ENCODE peak calls at places on chromosomes 12 and 14, in seven cellular contexts. V, B, I, J, Q, Z and A are unnamed samples. For H3K27me3 and H3K4me1, the result is how much of the 10 kb centered on the place peaks cover.

GRCh38 chr14:64410084-64410774 is 22.1 kb downstream of the MTHFD1 start:
- DNase-seq in V (no peak), B (no peak), I (peak), J (no peak), Q (no peak), Z (no peak), A (no peak)

GRCh38 chr12:115103884-115104883 is 420.2 kb upstream of the TBX3 start:
- DNase-seq in V (no peak), B (no peak), I (peak), J (no peak), Q (no peak), Z (peak), A (no peak)

GRCh38 chr12:112822056-112822455 is 30.5 kb downstream of the RPH3A start:
- DNase-seq in V (peak), B (no peak), I (no peak), J (no peak), Q (no peak), Z (no peak), A (no peak)

GRCh38 chr14:31677630-31678029 is 116.4 kb downstream of the NUBPL start:
- DNase-seq in V (no peak), B (no peak), I (no peak), J (no peak), Q (no peak), Z (no peak), A (no peak)

GRCh38 chr12:68455676-68456345 is 123.6 kb upstream of the MDM1 start:
- DNase-seq in V (peak), B (no peak), I (peak), J (no peak), Q (no peak), Z (no peak), A (peak)

GRCh38 chr12:47636908-47637780 is 68.7 kb downstream of the RPAP3 start:
- DNase-seq in V (peak), B (no peak), I (no peak), J (no peak), Q (no peak), Z (no peak), A (peak)

GRCh38 chr14:68787235-68787727 is 5.6 kb downstream of the ZFP36L1 start:
- DNase-seq in V (no peak), B (peak), I (peak), J (peak), Q (no peak), Z (no peak), A (no peak)

GRCh38 chr12:42729532-42729895 is 140.0 kb upstream of the PRICKLE1 start:
- DNase-seq in V (no peak), B (no peak), I (peak), J (no peak), Q (no peak), Z (no peak), A (no peak)

GRCh38 chr12:45309826-45310626 is 94.1 kb downstream of the ANO6 start:
- DNase-seq in V (no peak), B (no peak), I (peak), J (no peak), Q (no peak), Z (no peak), A (no peak)

GRCh38 chr14:56081139-56081538 is 37.1 kb upstream of the PELI2 start:
- DNase-seq in V (no peak), B (no peak), I (no peak), J (no peak), Q (no peak), Z (no peak), A (no peak)

GRCh38 chr14:78985668-78986073 is 815.5 kb downstream of the NRXN3 start:
- DNase-seq in V (no peak), B (no peak), I (peak), J (no peak), Q (no peak), Z (no peak), A (no peak)

GRCh38 chr14:76595266-76595665 is 166.0 kb upstream of the VASH1 start:
- DNase-seq in V (no peak), B (no peak), I (no peak), J (no peak), Q (no peak), Z (no peak), A (no peak)

GRCh38 chr14:92728781-92729364 is 19.6 kb downstream of the LGMN start:
- DNase-seq in V (peak), B (no peak), I (peak), J (no peak), Q (no peak), Z (no peak), A (peak)

GRCh38 chr14:104386281-104386841 is 193.2 kb upstream of the C14orf180 start:
- DNase-seq in V (no peak), B (no peak), I (no peak), J (no peak), Q (no peak), Z (no peak), A (peak)

GRCh38 chr12:88574278-88574677 is 6.0 kb downstream of the KITLG start:
- DNase-seq in V (no peak), B (no peak), I (no peak), J (no peak), Q (no peak), Z (no peak), A (no peak)

GRCh38 chr12:117561990-117562389 is 200.6 kb upstream of the NOS1 start:
- DNase-seq in V (no peak), B (no peak), I (no peak), J (no peak), Q (no peak), Z (no peak), A (no peak)

GRCh38 chr12:98372340-98373018 is 142.9 kb upstream of the TMPO start:
- DNase-seq in V (no peak), B (no peak), I (no peak), J (no peak), Q (no peak), Z (no peak), A (no peak)

GRCh38 chr12:6664902-6665301 is 2.0 kb upstream of the ING4 start:
- DNase-seq in V (no peak), B (no peak), I (no peak), J (no peak), Q (no peak), Z (no peak), A (no peak)

GRCh38 chr12:53973093-53974042 is at the start of gene HOXC11:
- DNase-seq in V (peak), B (no peak), I (no peak), J (no peak), Q (no peak), Z (no peak), A (peak)

GRCh38 chr12:6534914-6535696 is 788 bp downstream of the GAPDH start:
- DNase-seq in V (peak), B (peak), I (peak), J (peak), Q (peak), Z (peak), A (peak)

DNA sequence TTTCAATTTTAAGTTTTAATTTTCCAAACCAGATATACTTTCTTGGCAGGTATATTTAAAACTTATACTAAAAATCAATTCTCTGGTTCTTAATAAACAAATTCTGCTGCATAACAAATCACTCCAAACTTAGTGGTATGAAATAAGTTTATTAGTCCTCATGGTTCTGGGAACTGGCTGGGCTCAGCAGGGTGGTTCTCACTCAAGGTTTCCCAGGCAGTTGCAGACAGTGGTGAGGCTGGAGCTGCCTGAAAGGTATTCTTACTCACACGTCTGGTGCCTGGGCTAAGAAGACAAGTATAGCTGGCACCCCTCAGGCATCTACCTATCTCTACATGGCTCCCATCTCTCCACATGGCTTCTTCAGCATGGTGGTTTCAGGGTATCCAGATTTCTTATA is 308.2 kb upstream of the CCDC196 start:
- DNase-seq in V (no peak), B (no peak), I (no peak), J (no peak), Q (no peak), Z (no peak), A (no peak)
- H3K27me3 ChIP-seq in V (under half), B (under half), I (under half), J (under half), Q (under half), Z (under half), A (under half)

GRCh38 chr12:76180401-76181277 is 96.2 kb upstream of the NAP1L1 start:
- DNase-seq in V (no peak), B (no peak), I (no peak), J (no peak), Q (no peak), Z (no peak), A (no peak)

GRCh38 chr12:76186507-76186906 is 102.0 kb upstream of the NAP1L1 start:
- DNase-seq in V (no peak), B (no peak), I (peak), J (no peak), Q (no peak), Z (no peak), A (no peak)

GRCh38 chr12:76187177-76187576 is 102.7 kb upstream of the NAP1L1 start:
- DNase-seq in V (no peak), B (no peak), I (no peak), J (no peak), Q (no peak), Z (no peak), A (no peak)

GRCh38 chr12:76178461-76178860 is 94.0 kb upstream of the NAP1L1 start:
- DNase-seq in V (no peak), B (no peak), I (no peak), J (no peak), Q (no peak), Z (no peak), A (no peak)

DNA sequence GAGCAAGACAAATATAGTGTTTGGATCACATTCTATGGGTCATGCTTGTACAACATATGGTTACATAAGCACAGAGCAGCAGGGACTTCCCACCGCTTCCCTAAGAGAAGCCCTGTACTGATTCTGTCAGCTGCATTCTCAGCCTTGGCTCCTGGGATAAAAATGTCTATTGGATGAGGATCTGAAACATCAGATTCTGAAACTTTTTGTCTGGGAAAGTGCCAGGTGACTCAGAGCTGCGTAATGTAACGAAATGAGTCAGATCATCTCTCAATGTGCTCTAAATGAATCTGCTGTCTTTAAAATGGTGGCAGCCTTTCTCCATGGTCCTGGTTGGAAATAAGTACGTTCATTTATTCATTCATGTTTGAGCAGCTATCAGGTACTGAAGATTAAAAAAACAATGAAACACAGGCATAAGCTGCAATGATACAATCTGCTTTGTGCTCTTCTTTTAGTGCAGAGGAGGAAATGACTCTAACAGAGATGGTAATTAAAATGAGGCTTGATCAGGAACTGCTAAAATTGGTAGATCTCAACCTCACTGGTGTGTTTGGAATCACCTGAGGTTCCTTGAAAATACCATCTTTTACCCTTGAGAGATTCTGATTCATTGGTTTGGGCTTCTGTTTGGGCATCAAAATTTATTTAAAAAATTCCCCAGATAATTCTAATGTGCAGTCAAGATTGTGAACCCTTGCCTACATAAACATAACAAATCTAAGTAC is 99.1 kb upstream of the NAP1L1 start:
- DNase-seq in V (peak), B (peak), I (peak), J (no peak), Q (no peak), Z (peak), A (no peak)
- H3K27ac ChIP-seq in V (no peak), B (no peak), I (peak), J (no peak), Q (no peak), Z (no peak), A (no peak)

GRCh38 chr12:124506145-124506831 is 61.1 kb downstream of the NCOR2 start:
- DNase-seq in V (no peak), B (peak), I (peak), J (peak), Q (no peak), Z (peak), A (peak)
- H3K4me1 ChIP-seq in V (half or more), B (under half), I (half or more), J (under half), Q (under half), Z (half or more), A (half or more)

DNA sequence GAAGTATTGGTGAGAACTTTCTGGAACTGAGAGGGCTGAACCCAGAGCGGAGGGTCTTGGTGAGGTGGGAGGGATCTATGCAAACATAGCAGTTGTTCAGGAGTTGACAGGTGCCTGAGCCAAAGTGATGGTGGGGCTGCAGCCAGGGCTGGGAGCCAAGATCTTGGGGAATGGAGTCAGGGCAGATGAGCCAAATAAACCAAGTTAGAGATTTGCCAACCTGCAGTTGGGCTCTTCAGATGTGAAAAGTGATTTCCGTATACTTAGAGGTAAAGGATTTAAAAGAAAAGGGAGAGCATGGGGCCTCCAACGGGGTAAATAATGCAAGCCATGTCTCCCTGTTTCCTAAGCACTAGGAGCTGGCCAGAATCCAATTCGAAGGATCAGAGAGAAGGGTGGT is 8.1 kb upstream of the KRT3 start:
- DNase-seq in V (no peak), B (no peak), I (no peak), J (no peak), Q (no peak), Z (no peak), A (no peak)
- H3K27me3 ChIP-seq in V (under half), B (under half), I (under half), J (under half), Q (under half), Z (under half), A (under half)

DNA sequence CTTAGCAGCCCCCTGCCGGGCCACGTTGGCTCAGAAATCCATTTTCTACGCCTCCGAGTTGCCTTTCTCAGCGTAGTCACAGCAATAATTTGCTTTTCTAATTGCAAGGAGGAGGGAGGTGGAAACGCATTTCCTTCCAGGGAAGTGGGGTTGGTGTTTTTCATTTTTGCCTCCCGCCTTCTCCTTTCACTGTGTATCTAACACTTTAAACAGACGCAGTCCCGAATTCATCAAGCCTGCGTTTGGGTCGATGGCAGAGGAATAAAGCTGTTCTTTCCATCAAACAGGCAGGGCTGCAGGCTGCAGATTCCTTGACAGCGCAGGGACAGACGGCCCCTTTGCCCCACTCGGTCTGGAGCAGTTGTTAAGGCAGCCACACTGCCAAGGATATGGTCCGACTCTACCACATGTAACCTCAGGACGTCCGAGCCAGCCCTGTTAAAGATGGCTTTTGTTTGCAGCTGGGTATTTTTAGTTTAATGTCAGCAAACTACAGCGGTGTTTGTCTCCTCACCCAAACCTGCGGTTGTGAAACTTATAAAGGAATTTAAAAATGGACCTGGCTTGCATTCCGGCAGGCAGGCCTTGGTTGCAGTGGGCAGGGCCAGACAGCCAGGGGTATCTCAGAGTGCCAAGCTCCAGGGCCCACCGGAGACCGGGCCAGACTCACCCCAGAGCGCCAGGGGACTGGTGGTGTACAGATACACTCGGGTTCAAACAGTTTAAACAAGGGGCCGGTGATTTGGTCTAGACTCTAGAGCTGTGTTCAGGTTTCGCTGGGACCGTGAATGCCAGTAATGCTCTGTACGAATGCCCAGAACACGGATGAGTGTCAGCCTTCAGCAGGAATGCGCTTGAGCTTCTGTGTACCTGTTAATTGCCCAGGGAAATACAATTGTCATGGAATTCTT is 2.2 kb downstream of the CHST11 start:
- DNase-seq in V (peak), B (no peak), I (peak), J (no peak), Q (no peak), Z (peak), A (peak)
- H3K27ac ChIP-seq in V (peak), B (peak), I (peak), J (peak), Q (peak), Z (peak), A (peak)

DNA sequence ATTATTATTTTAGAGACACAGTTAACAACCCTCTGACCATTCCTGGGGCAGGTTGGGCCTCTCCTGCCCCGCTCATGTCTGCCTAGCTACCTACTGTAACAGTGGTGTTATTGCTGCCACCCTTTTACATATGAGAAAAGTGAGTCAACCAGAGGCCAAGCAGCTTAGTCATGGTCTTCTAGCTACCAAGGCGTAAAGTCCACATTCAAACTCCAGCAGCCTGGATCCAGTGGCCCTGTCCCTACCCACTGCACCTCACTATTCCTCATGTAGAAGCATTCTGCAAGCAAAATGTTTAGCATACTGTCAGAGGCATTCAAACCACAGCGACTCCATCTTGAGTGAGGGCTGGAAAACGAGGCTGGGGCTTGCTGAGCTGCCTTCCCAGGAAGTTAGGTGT is 95.8 kb downstream of the SLC15A4 start:
- DNase-seq in V (no peak), B (no peak), I (no peak), J (no peak), Q (no peak), Z (no peak), A (no peak)
- H3K4me1 ChIP-seq in V (under half), B (under half), I (under half), J (under half), Q (under half), Z (under half), A (under half)